ENCODE peak calls at places on chromosomes 16 and 17, in eight cellular contexts. One of them, this sample, is unnamed. For H3K36me3, the result is how much of the 10 kb centered on the place peaks cover.

GRCh38 chr17:62725791-62726249 is 82.3 kb downstream of the MARCHF10 start:
- DNase-seq in kidney: no peak
- DNase-seq in left ventricle myocardium inferior: no peak
- DNase-seq in HCT116: no peak
- DNase-seq in uterus: no peak
- DNase-seq in PC-9: peak
- DNase-seq in ascending aorta: no peak
- DNase-seq in prostate gland: peak
- DNase-seq in this sample: no peak

GRCh38 chr17:14050616-14051015 is 18.7 kb upstream of the COX10 start:
- DNase-seq in PC-9: no peak
- DNase-seq in uterus: no peak
- DNase-seq in ascending aorta: no peak
- DNase-seq in left ventricle myocardium inferior: no peak
- DNase-seq in HCT116: no peak
- DNase-seq in prostate gland: no peak
- DNase-seq in kidney: no peak
- DNase-seq in this sample: no peak

GRCh38 chr17:50763716-50764450 is 3.4 kb downstream of the ANKRD40CL start:
- DNase-seq in HCT116: no peak
- DNase-seq in PC-9: peak
- DNase-seq in kidney: no peak
- DNase-seq in uterus: no peak
- DNase-seq in ascending aorta: no peak
- DNase-seq in left ventricle myocardium inferior: no peak
- DNase-seq in prostate gland: peak
- DNase-seq in this sample: no peak

GRCh38 chr17:1169471-1169908 is 10.3 kb downstream of the ABR start:
- DNase-seq in HCT116: no peak
- DNase-seq in PC-9: peak
- DNase-seq in uterus: no peak
- DNase-seq in prostate gland: no peak
- DNase-seq in left ventricle myocardium inferior: no peak
- DNase-seq in ascending aorta: no peak
- DNase-seq in kidney: no peak
- DNase-seq in this sample: no peak

GRCh38 chr17:13542612-13543011 is 59.1 kb downstream of the HS3ST3A1 start:
- DNase-seq in HCT116: no peak
- DNase-seq in prostate gland: no peak
- DNase-seq in left ventricle myocardium inferior: no peak
- DNase-seq in ascending aorta: no peak
- DNase-seq in uterus: no peak
- DNase-seq in kidney: no peak
- DNase-seq in PC-9: no peak
- DNase-seq in this sample: no peak

GRCh38 chr16:2208308-2208707 is 2.4 kb downstream of the BRICD5 start:
- DNase-seq in uterus: no peak
- DNase-seq in PC-9: no peak
- DNase-seq in prostate gland: no peak
- DNase-seq in HCT116: no peak
- DNase-seq in ascending aorta: no peak
- DNase-seq in left ventricle myocardium inferior: no peak
- DNase-seq in kidney: no peak
- DNase-seq in this sample: no peak

GRCh38 chr16:66335704-66336329 is 30.7 kb upstream of the CDH5 start:
- DNase-seq in HCT116: no peak
- DNase-seq in PC-9: no peak
- DNase-seq in prostate gland: no peak
- DNase-seq in kidney: no peak
- DNase-seq in ascending aorta: no peak
- DNase-seq in left ventricle myocardium inferior: peak
- DNase-seq in uterus: no peak
- DNase-seq in this sample: no peak

GRCh38 chr17:61150686-61151299 is 248.8 kb upstream of the TBX2 start:
- DNase-seq in uterus: no peak
- DNase-seq in PC-9: no peak
- DNase-seq in prostate gland: no peak
- DNase-seq in ascending aorta: no peak
- DNase-seq in kidney: no peak
- DNase-seq in left ventricle myocardium inferior: no peak
- DNase-seq in HCT116: no peak
- DNase-seq in this sample: no peak

GRCh38 chr16:56279132-56279531 is 87.8 kb downstream of the GNAO1 start:
- DNase-seq in uterus: no peak
- DNase-seq in left ventricle myocardium inferior: no peak
- DNase-seq in ascending aorta: no peak
- DNase-seq in HCT116: no peak
- DNase-seq in PC-9: peak
- DNase-seq in prostate gland: no peak
- DNase-seq in kidney: no peak
- DNase-seq in this sample: no peak

GRCh38 chr17:2680961-2681360 is 30.6 kb downstream of the CLUH start:
- DNase-seq in kidney: no peak
- DNase-seq in HCT116: no peak
- DNase-seq in ascending aorta: peak
- DNase-seq in PC-9: no peak
- DNase-seq in prostate gland: no peak
- DNase-seq in left ventricle myocardium inferior: no peak
- DNase-seq in uterus: no peak
- DNase-seq in this sample: no peak

GRCh38 chr17:40548491-40548981 is 16.7 kb downstream of the CCR7 start:
- DNase-seq in uterus: peak
- DNase-seq in prostate gland: no peak
- DNase-seq in PC-9: no peak
- DNase-seq in HCT116: no peak
- DNase-seq in kidney: no peak
- DNase-seq in ascending aorta: peak
- DNase-seq in left ventricle myocardium inferior: no peak
- DNase-seq in this sample: no peak

GRCh38 chr17:7191571-7192270 is 12.6 kb upstream of the ASGR1 start:
- DNase-seq in left ventricle myocardium inferior: no peak
- DNase-seq in prostate gland: no peak
- DNase-seq in HCT116: no peak
- DNase-seq in uterus: peak
- DNase-seq in PC-9: no peak
- DNase-seq in ascending aorta: no peak
- DNase-seq in kidney: no peak
- DNase-seq in this sample: no peak

GRCh38 chr17:7192271-7192937 is 13.2 kb upstream of the ASGR1 start:
- DNase-seq in ascending aorta: no peak
- DNase-seq in uterus: no peak
- DNase-seq in kidney: no peak
- DNase-seq in left ventricle myocardium inferior: no peak
- DNase-seq in HCT116: no peak
- DNase-seq in prostate gland: no peak
- DNase-seq in PC-9: no peak
- DNase-seq in this sample: no peak

GRCh38 chr17:7191069-7191468 is 11.9 kb upstream of the ASGR1 start:
- DNase-seq in kidney: no peak
- DNase-seq in left ventricle myocardium inferior: no peak
- DNase-seq in HCT116: no peak
- DNase-seq in prostate gland: no peak
- DNase-seq in uterus: no peak
- DNase-seq in ascending aorta: no peak
- DNase-seq in PC-9: no peak
- DNase-seq in this sample: no peak

GRCh38 chr17:7196651-7197050 is 17.5 kb upstream of the ASGR1 start:
- DNase-seq in ascending aorta: no peak
- DNase-seq in uterus: no peak
- DNase-seq in kidney: no peak
- DNase-seq in HCT116: no peak
- DNase-seq in prostate gland: no peak
- DNase-seq in PC-9: no peak
- DNase-seq in left ventricle myocardium inferior: no peak
- DNase-seq in this sample: no peak

GRCh38 chr17:7195971-7196370 is 16.8 kb upstream of the ASGR1 start:
- DNase-seq in left ventricle myocardium inferior: no peak
- DNase-seq in kidney: no peak
- DNase-seq in uterus: no peak
- DNase-seq in PC-9: no peak
- DNase-seq in HCT116: no peak
- DNase-seq in prostate gland: no peak
- DNase-seq in ascending aorta: no peak
- DNase-seq in this sample: no peak
- H3K27ac ChIP-seq in left ventricle myocardium inferior: no peak
- H3K27ac ChIP-seq in kidney: no peak
- H3K27ac ChIP-seq in uterus: no peak
- H3K27ac ChIP-seq in PC-9: no peak
- H3K27ac ChIP-seq in HCT116: no peak
- H3K27ac ChIP-seq in prostate gland: no peak
- H3K27ac ChIP-seq in ascending aorta: no peak
- H3K27ac ChIP-seq in this sample: no peak

GRCh38 chr17:32477220-32477619 is 9.6 kb upstream of the CDK5R1 start:
- DNase-seq in prostate gland: peak
- DNase-seq in HCT116: no peak
- DNase-seq in kidney: no peak
- DNase-seq in uterus: no peak
- DNase-seq in PC-9: no peak
- DNase-seq in ascending aorta: no peak
- DNase-seq in left ventricle myocardium inferior: no peak
- DNase-seq in this sample: no peak

GRCh38 chr17:32475258-32475657 is 11.5 kb upstream of the CDK5R1 start:
- DNase-seq in PC-9: no peak
- DNase-seq in ascending aorta: no peak
- DNase-seq in prostate gland: no peak
- DNase-seq in kidney: no peak
- DNase-seq in HCT116: no peak
- DNase-seq in left ventricle myocardium inferior: no peak
- DNase-seq in uterus: no peak
- DNase-seq in this sample: no peak

GRCh38 chr17:32482568-32483320 is 4.0 kb upstream of the CDK5R1 start:
- DNase-seq in ascending aorta: no peak
- DNase-seq in PC-9: no peak
- DNase-seq in prostate gland: no peak
- DNase-seq in HCT116: no peak
- DNase-seq in kidney: peak
- DNase-seq in left ventricle myocardium inferior: no peak
- DNase-seq in uterus: no peak
- DNase-seq in this sample: no peak

GRCh38 chr17:32481193-32481592 is 5.6 kb upstream of the CDK5R1 start:
- DNase-seq in ascending aorta: no peak
- DNase-seq in left ventricle myocardium inferior: no peak
- DNase-seq in HCT116: no peak
- DNase-seq in prostate gland: no peak
- DNase-seq in uterus: no peak
- DNase-seq in kidney: peak
- DNase-seq in PC-9: no peak
- DNase-seq in this sample: no peak

GRCh38 chr17:32479074-32479617 is 7.6 kb upstream of the CDK5R1 start:
- DNase-seq in PC-9: no peak
- DNase-seq in prostate gland: no peak
- DNase-seq in kidney: no peak
- DNase-seq in HCT116: no peak
- DNase-seq in left ventricle myocardium inferior: no peak
- DNase-seq in uterus: no peak
- DNase-seq in ascending aorta: no peak
- DNase-seq in this sample: peak
- H3K36me3 ChIP-seq in PC-9: under half
- H3K36me3 ChIP-seq in prostate gland: under half
- H3K36me3 ChIP-seq in kidney: half or more
- H3K36me3 ChIP-seq in HCT116: half or more
- H3K36me3 ChIP-seq in left ventricle myocardium inferior: half or more
- H3K36me3 ChIP-seq in uterus: under half
- H3K36me3 ChIP-seq in ascending aorta: half or more
- H3K36me3 ChIP-seq in this sample: half or more

GRCh38 chr17:63774982-63775290 is 966 bp downstream of the DDX42 start:
- DNase-seq in ascending aorta: no peak
- DNase-seq in kidney: no peak
- DNase-seq in left ventricle myocardium inferior: no peak
- DNase-seq in PC-9: no peak
- DNase-seq in uterus: no peak
- DNase-seq in prostate gland: no peak
- DNase-seq in HCT116: no peak
- DNase-seq in this sample: no peak

GRCh38 chr17:63775420-63775819 is 1.4 kb downstream of the DDX42 start:
- DNase-seq in PC-9: no peak
- DNase-seq in left ventricle myocardium inferior: no peak
- DNase-seq in HCT116: no peak
- DNase-seq in prostate gland: no peak
- DNase-seq in kidney: no peak
- DNase-seq in ascending aorta: no peak
- DNase-seq in uterus: no peak
- DNase-seq in this sample: no peak

GRCh38 chr17:63772801-63773271 is 561 bp downstream of the CCDC47 start:
- DNase-seq in uterus: no peak
- DNase-seq in prostate gland: peak
- DNase-seq in ascending aorta: no peak
- DNase-seq in left ventricle myocardium inferior: no peak
- DNase-seq in PC-9: no peak
- DNase-seq in kidney: no peak
- DNase-seq in HCT116: no peak
- DNase-seq in this sample: no peak

GRCh38 chr17:63773272-63774140 is at the start of gene CCDC47:
- DNase-seq in kidney: peak
- DNase-seq in PC-9: peak
- DNase-seq in ascending aorta: peak
- DNase-seq in left ventricle myocardium inferior: peak
- DNase-seq in prostate gland: peak
- DNase-seq in uterus: peak
- DNase-seq in HCT116: peak
- DNase-seq in this sample: peak

DNA sequence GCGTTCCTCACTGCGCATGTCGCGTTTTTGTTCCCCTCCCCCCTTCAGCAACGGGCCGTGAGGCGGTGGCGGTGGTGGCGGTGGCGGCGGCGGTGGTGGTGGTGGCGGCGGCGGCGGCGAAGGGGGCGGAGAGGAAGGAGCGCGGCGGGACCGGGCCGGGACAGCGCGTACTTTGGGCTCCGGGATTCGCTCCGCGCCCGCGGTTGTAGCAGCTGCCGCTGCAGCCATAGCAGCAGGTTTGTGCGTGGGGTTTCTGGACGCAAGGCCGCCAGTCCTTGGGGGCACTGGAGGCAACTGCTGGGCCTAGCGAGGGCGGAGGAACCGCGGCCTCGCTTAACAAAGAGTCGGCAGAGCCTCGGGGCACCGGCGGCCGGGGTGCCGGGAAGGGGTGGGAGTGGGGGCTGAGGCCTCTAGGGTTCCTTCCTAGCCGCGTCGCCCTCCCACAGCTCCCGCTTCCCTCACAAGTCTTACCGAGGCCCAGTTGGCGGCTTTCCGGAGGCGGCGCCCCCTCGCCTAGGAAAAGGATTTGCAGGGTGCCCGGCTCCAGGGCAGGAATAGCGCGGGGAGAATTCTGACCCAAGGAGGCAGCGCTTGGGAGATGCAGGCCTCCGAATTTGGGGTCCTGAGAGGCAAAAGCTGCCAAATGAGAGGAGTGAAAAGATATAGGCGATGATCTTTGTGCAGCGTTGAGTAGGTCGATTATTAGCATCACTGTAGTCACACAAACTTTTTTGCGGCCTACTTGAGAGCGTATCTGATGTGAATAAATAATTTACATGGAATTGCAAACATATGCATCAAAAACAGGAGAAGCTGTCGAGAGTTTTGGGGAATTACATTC is at the start of gene DDX42:
- DNase-seq in PC-9: no peak
- DNase-seq in prostate gland: peak
- DNase-seq in left ventricle myocardium inferior: peak
- DNase-seq in kidney: peak
- DNase-seq in ascending aorta: peak
- DNase-seq in uterus: peak
- DNase-seq in HCT116: no peak
- DNase-seq in this sample: peak
- TF ChIP-seq CTCF in PC-9: no peak
- TF ChIP-seq CTCF in prostate gland: no peak
- TF ChIP-seq CTCF in left ventricle myocardium inferior: peak
- TF ChIP-seq CTCF in kidney: peak
- TF ChIP-seq CTCF in ascending aorta: peak
- TF ChIP-seq CTCF in uterus: no peak
- TF ChIP-seq CTCF in HCT116: no peak
- TF ChIP-seq CTCF in this sample: no peak

GRCh38 chr17:59804910-59805381 is 87.8 kb downstream of the TUBD1 start:
- DNase-seq in HCT116: no peak
- DNase-seq in left ventricle myocardium inferior: no peak
- DNase-seq in uterus: no peak
- DNase-seq in PC-9: no peak
- DNase-seq in prostate gland: no peak
- DNase-seq in kidney: no peak
- DNase-seq in ascending aorta: no peak
- DNase-seq in this sample: no peak
- H3K27ac ChIP-seq in HCT116: no peak
- H3K27ac ChIP-seq in left ventricle myocardium inferior: peak
- H3K27ac ChIP-seq in uterus: peak
- H3K27ac ChIP-seq in PC-9: peak
- H3K27ac ChIP-seq in prostate gland: no peak
- H3K27ac ChIP-seq in kidney: no peak
- H3K27ac ChIP-seq in ascending aorta: peak
- H3K27ac ChIP-seq in this sample: peak

This sample was measured in gastrocnemius medialis.